ENCODE peak calls at places on chromosomes 7 and 10, in four cellular contexts. F, X, I and S are unnamed samples.

GRCh38 chr10:82288461-82288881 is 413.5 kb downstream of the NRG3 start:
- DNase-seq in F (no peak), X (no peak), I (no peak), S (no peak)

GRCh38 chr7:122425731-122426130 is 121.2 kb upstream of the FEZF1 start:
- DNase-seq in F (no peak), X (no peak), I (peak), S (no peak)

GRCh38 chr7:106840342-106840741 is 24.7 kb upstream of the PIK3CG start:
- DNase-seq in F (peak), X (no peak), I (no peak), S (no peak)

GRCh38 chr10:98296514-98296913 is 28.5 kb upstream of the LOXL4 start:
- DNase-seq in F (no peak), X (no peak), I (no peak), S (no peak)

GRCh38 chr10:17805921-17806577 is 3.1 kb upstream of the MRC1 start:
- DNase-seq in F (no peak), X (no peak), I (no peak), S (no peak)

GRCh38 chr10:91787810-91788209 is 10.4 kb upstream of the TNKS2 start:
- DNase-seq in F (no peak), X (no peak), I (no peak), S (no peak)

GRCh38 chr10:585502-585901 is 104.0 kb downstream of the DIP2C start:
- DNase-seq in F (peak), X (no peak), I (no peak), S (no peak)

GRCh38 chr7:41641006-41641714 is 61.7 kb downstream of the INHBA start:
- DNase-seq in F (no peak), X (no peak), I (no peak), S (no peak)

GRCh38 chr7:137404918-137405317 is 61.4 kb upstream of the PTN start:
- DNase-seq in F (no peak), X (no peak), I (no peak), S (no peak)

GRCh38 chr7:576524-577277 is 57.1 kb upstream of the PDGFA start:
- DNase-seq in F (no peak), X (no peak), I (no peak), S (no peak)

GRCh38 chr10:133262696-133263095 is 14.0 kb downstream of the ADAM8 start:
- DNase-seq in F (no peak), X (no peak), I (no peak), S (peak)

GRCh38 chr10:12667006-12667405 is 317.7 kb downstream of the CAMK1D start:
- DNase-seq in F (no peak), X (no peak), I (no peak), S (no peak)

GRCh38 chr10:110671788-110672579 is 27.8 kb downstream of the RBM20 start:
- DNase-seq in F (peak), X (peak), I (peak), S (no peak)

GRCh38 chr7:23373151-23374004 is 74.2 kb downstream of the MALSU1 start:
- DNase-seq in F (no peak), X (no peak), I (peak), S (no peak)

GRCh38 chr7:6589829-6590644 is at the start of gene INTS15:
- DNase-seq in F (peak), X (peak), I (peak), S (peak)

GRCh38 chr10:21173433-21173963 is 276.4 kb upstream of the NEBL start:
- DNase-seq in F (no peak), X (peak), I (no peak), S (no peak)

GRCh38 chr7:129643545-129644170 is 32.1 kb downstream of the NRF1 start:
- DNase-seq in F (no peak), X (peak), I (peak), S (peak)

GRCh38 chr7:2729893-2730716 is 42.1 kb downstream of the AMZ1 start:
- DNase-seq in F (peak), X (no peak), I (no peak), S (no peak)

GRCh38 chr7:77258014-77258413 is 58.4 kb upstream of the FGL2 start:
- DNase-seq in F (no peak), X (no peak), I (no peak), S (no peak)

GRCh38 chr7:114539575-114539974 is 125.0 kb downstream of the FOXP2 start:
- DNase-seq in F (no peak), X (no peak), I (peak), S (no peak)